ENCODE peak calls at places on chromosome 13, in eight cellular contexts. B is esophagus squamous epithelium, L is Peyer's patch, T is heart left ventricle, M is sigmoid colon, F is ovary, K is H54, H is GM12892. Z is an unnamed sample.

GRCh38 chr13:96089749-96090239 is at the start of gene HS6ST3:
- DNase-seq in F (no peak), T (peak), H (peak), K (no peak), M (no peak), L (no peak), B (no peak), Z (peak)

GRCh38 chr13:105982219-105982618 is 553.2 kb downstream of the EFNB2 start:
- DNase-seq in K (no peak), B (no peak), T (no peak), M (no peak), H (no peak), L (no peak), F (no peak), Z (peak)

GRCh38 chr13:33168326-33168960 is 117.1 kb downstream of the STARD13 start:
- DNase-seq in F (no peak), T (no peak), M (no peak), K (no peak), H (no peak), B (no peak), L (no peak), Z (no peak)

GRCh38 chr13:93945621-93946020 is 533.9 kb downstream of the DCT start:
- DNase-seq in L (no peak), T (no peak), H (no peak), B (no peak), K (no peak), F (no peak), M (no peak), Z (no peak)

GRCh38 chr13:63393112-63393511 is 1977.5 kb upstream of the PCDH20 start:
- DNase-seq in K (no peak), B (no peak), L (no peak), H (no peak), T (no peak), M (no peak), F (no peak), Z (no peak)

GRCh38 chr13:35699181-35699580 is 222.7 kb upstream of the MAB21L1 start:
- DNase-seq in F (no peak), H (no peak), M (peak), T (no peak), K (no peak), L (no peak), B (no peak), Z (no peak)

GRCh38 chr13:61144301-61144700 is 271.3 kb downstream of the PCDH20 start:
- DNase-seq in K (no peak), H (no peak), T (no peak), L (no peak), F (no peak), M (no peak), B (no peak), Z (no peak)

GRCh38 chr13:46555722-46556121 is 2.8 kb downstream of the LRCH1 start:
- DNase-seq in K (no peak), M (no peak), L (no peak), B (no peak), T (no peak), H (no peak), F (no peak), Z (no peak)

GRCh38 chr13:74145249-74145970 is 11.2 kb upstream of the KLF12 start:
- DNase-seq in H (no peak), M (no peak), L (no peak), K (no peak), F (no peak), B (no peak), T (no peak), Z (no peak)

GRCh38 chr13:110868631-110869165 is 46.2 kb downstream of the ANKRD10 start:
- DNase-seq in L (no peak), B (no peak), H (no peak), K (no peak), M (peak), F (no peak), T (no peak), Z (no peak)

GRCh38 chr13:80123945-80124344 is 217.0 kb downstream of the SPRY2 start:
- DNase-seq in B (no peak), T (no peak), L (no peak), F (no peak), K (no peak), H (no peak), M (no peak), Z (no peak)

GRCh38 chr13:45162821-45163220 is 38.0 kb downstream of the KCTD4 start:
- DNase-seq in L (no peak), M (no peak), F (no peak), T (no peak), H (no peak), K (peak), B (no peak), Z (no peak)

GRCh38 chr13:25677956-25678355 is 306.2 kb downstream of the ATP8A2 start:
- DNase-seq in H (no peak), B (no peak), L (no peak), M (no peak), T (no peak), K (no peak), F (no peak), Z (no peak)

GRCh38 chr13:93108111-93108581 is 118.5 kb upstream of the GPC6 start:
- DNase-seq in H (no peak), L (no peak), T (no peak), M (no peak), K (no peak), B (no peak), F (no peak), Z (no peak)

GRCh38 chr13:95479706-95480105 is 72.8 kb upstream of the CLDN10 start:
- DNase-seq in T (no peak), F (no peak), K (no peak), H (no peak), B (no peak), M (no peak), L (no peak), Z (no peak)

GRCh38 chr13:25990801-25991200 is 61.0 kb downstream of the SHISA2 start:
- DNase-seq in L (no peak), H (no peak), M (no peak), T (no peak), B (no peak), F (no peak), K (no peak), Z (no peak)

GRCh38 chr13:40207110-40207478 is 459.3 kb downstream of the FOXO1 start:
- DNase-seq in K (no peak), H (peak), M (no peak), B (no peak), L (no peak), T (no peak), F (no peak), Z (peak)

GRCh38 chr13:44259045-44260042 is 114.3 kb upstream of the SERP2 start:
- DNase-seq in B (no peak), T (no peak), F (peak), H (peak), L (no peak), K (no peak), M (no peak), Z (peak)

GRCh38 chr13:90686438-90686837 is 661.0 kb upstream of the MIR17HG start:
- DNase-seq in T (no peak), K (no peak), B (no peak), M (no peak), H (no peak), L (no peak), F (no peak), Z (no peak)

DNA sequence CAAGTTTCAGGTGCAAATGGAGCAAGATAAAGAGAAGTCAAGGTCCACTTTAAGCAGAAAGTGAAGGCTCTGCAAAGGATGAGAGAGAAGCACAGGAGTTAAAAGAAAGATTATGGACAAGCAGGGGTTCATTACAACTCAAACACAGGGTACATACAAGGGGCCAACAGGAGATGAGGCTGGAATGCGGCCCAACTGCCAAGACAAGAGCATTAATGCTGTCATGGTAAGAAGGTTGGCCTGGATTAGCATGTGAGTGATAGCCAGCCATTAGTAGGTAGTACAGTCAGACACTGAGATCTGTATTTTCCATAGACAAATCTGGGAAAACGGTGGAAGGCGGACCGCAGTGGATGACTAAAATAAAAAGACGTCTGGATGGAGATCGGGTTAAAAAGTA is 17.5 kb downstream of the UBL3 start:
- DNase-seq in K (no peak), H (no peak), L (no peak), F (no peak), T (no peak), B (no peak), M (no peak), Z (no peak)
- TF ChIP-seq POLR2A in K (no peak), H (no peak), L (no peak), F (no peak), T (no peak), B (no peak), M (no peak), Z (no peak)

GRCh38 chr13:51942189-51942588 is 69.1 kb downstream of the ATP7B start:
- DNase-seq in M (no peak), T (no peak), B (no peak), H (no peak), K (no peak), F (no peak), L (peak), Z (no peak)
- TF ChIP-seq POLR2A in M (no peak), T (no peak), B (no peak), H (no peak), K (no peak), F (no peak), L (no peak), Z (no peak)

GRCh38 chr13:41751734-41752445 is 209.0 kb downstream of the VWA8 start:
- DNase-seq in F (no peak), H (no peak), T (no peak), M (no peak), B (no peak), K (no peak), L (no peak), Z (no peak)
- TF ChIP-seq POLR2A in F (no peak), H (no peak), T (no peak), M (no peak), B (no peak), K (no peak), L (no peak), Z (no peak)

GRCh38 chr13:75636339-75637095 is 387 bp downstream of the LMO7 start:
- DNase-seq in F (peak), L (peak), B (no peak), M (no peak), K (peak), H (peak), T (no peak), Z (no peak)
- TF ChIP-seq POLR2A in F (no peak), L (no peak), B (peak), M (no peak), K (peak), H (peak), T (no peak), Z (peak)

DNA sequence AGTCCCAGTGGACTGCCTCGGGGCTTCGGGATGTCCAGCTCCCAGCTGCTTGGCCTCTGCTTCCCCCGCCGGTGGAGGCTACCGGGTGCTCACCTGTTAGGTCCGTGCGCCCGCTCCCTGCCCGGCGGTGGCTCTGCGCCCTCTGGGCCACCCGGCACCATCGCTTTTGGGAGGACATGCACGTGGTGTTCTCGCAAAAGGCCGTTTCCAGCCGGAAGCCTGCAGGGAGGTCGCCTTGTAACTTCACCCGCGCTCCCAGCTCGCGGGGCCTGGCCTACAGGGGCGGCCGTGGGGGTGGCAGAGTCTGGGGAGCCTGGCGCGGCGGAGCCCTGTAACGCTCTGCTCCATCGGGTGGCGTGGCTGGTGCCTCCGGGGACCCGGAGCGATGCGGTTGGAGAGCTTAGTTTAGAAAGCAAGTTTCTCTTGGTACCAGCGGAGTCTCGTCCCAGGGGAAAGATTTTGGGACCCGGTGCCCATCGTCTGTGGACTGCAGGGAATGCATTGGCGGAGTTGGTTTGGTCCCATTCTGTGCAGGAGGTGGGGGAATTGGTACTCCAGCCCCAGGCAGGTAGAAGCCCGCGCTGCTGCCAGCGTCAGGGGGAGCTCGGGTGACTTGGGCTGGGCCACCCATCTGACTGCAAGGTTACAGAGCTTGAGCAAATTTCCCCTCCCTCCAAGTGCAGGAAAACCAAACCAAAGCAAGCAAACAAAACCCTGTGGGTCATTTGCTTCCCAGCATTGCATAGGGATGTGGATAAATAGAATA is 673 bp downstream of the SPATA13 start:
- DNase-seq in L (no peak), K (no peak), H (peak), T (no peak), B (no peak), F (no peak), M (peak), Z (peak)
- TF ChIP-seq POLR2A in L (no peak), K (no peak), H (no peak), T (no peak), B (no peak), F (no peak), M (no peak), Z (no peak)

DNA sequence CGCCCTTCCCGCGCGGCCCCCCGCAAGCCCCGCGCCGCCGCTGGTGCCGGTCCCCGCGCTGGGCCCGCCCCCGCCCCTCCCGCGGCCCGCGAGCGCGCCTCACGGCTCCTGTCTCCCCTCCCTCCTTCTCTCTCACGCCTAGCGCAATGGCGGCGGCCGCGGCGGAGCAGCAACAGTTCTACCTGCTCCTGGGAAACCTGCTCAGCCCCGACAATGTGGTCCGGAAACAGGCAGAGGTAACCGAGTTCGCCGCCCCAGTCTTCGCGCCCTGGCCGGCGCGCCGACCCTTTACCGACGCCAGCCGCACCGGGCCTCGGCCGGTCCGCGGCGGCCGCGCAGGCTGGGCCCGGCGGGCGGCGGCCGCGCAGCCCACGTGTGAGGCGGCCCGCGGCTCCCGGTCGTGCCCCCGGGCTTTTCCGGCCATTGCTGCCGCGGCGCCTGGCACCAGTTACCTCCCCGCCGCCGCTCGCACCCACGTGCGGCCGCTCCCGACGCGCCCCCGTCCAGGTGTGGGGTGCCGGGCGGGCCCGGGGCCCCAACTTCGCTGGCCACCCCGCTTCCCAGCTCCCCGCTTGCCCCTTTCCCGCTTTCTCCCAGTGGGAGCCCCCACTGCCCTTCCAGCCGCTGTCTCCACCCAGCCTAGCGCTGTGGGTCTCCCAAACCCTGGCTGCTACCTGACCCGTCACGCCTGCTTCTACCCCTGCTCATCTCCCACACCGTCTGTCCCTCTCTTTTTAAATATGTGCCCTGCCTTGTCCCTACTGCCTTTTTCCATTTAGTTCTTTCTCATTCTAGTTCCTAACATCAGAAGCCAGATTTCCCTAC is 23.3 kb downstream of the IPO5 start:
- DNase-seq in M (no peak), L (no peak), F (peak), H (peak), B (no peak), K (peak), T (peak), Z (no peak)
- TF ChIP-seq POLR2A in M (no peak), L (no peak), F (no peak), H (peak), B (no peak), K (no peak), T (no peak), Z (no peak)

GRCh38 chr13:99498304-99499161 is 2.7 kb upstream of the TM9SF2 start:
- DNase-seq in H (peak), M (peak), B (peak), T (peak), L (peak), K (peak), F (peak), Z (peak)
- TF ChIP-seq POLR2A in H (peak), M (no peak), B (peak), T (no peak), L (peak), K (peak), F (peak), Z (peak)